ENCODE peak calls at places on chromosomes 5 and 9, in four cellular contexts. F is GM23338, G is aorta, O is neuronal stem cell. B is an unnamed sample.

GRCh38 chr5:175483337-175483736 is 5.0 kb downstream of the SFXN1 start:
- DNase-seq in G (no peak), F (no peak), O (no peak), B (no peak)

GRCh38 chr5:140246378-140247122 is 56.4 kb downstream of the PFDN1 start:
- DNase-seq in F (no peak), G (peak), O (no peak), B (no peak)

GRCh38 chr5:53594419-53594818 is 34.0 kb downstream of the NDUFS4 start:
- DNase-seq in G (no peak), O (no peak), F (no peak), B (no peak)

GRCh38 chr9:100352201-100352726 is 478 bp downstream of the TEX10 start:
- DNase-seq in O (peak), G (peak), F (peak), B (peak)

GRCh38 chr5:168327994-168328393 is 36.5 kb downstream of the WWC1 start:
- DNase-seq in F (no peak), O (no peak), G (no peak), B (no peak)

GRCh38 chr5:912356-913091 is 19.8 kb downstream of the TRIP13 start:
- DNase-seq in G (no peak), F (peak), O (peak), B (no peak)

GRCh38 chr9:31248156-31248555 is 1136.3 kb upstream of the ACO1 start:
- DNase-seq in O (no peak), G (no peak), F (no peak), B (no peak)

GRCh38 chr9:21873540-21874221 is 71.2 kb downstream of the MTAP start:
- DNase-seq in G (no peak), O (no peak), F (no peak), B (no peak)

GRCh38 chr9:4826417-4827166 is 33.8 kb downstream of the RCL1 start:
- DNase-seq in O (no peak), G (no peak), F (no peak), B (no peak)

GRCh38 chr9:87714819-87715218 is 11.1 kb upstream of the CTSL start:
- DNase-seq in F (no peak), O (no peak), G (no peak), B (no peak)

GRCh38 chr5:67012241-67012640 is 184.4 kb downstream of the CD180 start:
- DNase-seq in F (no peak), G (no peak), O (no peak), B (no peak)

DNA sequence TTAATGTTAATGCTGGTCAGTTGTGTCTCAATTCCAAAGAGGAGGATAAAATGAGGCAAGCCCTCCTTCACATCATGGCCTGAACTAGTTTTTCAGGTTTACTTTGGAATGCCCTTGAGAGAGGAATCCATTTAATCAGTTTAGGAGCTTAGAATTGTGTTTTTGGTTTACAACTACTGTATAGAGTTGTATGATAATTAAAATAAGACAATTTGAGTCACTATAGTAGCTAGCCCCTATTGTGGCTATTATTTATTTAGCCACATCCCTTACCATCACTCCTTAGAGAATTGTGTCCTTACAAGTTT is 107.8 kb upstream of the PRLR start:
- DNase-seq in O (no peak), F (peak), G (no peak), B (no peak)
- H3K27ac ChIP-seq in O (no peak), F (peak), G (no peak), B (no peak)

DNA sequence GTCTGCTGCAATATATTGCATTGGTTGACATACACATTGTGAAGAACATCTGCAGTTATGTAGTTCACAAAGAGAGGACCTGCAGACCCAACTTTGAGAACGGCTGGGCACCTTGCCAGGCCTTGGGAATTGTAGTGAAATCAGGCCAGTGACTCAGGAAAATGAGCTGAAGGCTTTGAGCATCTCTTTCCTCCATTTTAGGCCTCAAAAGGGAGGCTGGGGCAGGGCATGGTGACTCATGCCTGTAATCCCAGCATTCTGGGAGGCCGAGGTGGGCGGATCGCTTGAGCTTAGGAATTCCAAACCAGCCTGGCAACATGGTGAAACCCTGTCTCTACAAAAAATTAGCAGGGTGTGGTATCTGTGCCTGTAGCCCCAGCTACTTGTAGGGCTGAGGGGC is 1.4 kb upstream of the IPPK start:
- DNase-seq in F (peak), O (no peak), G (peak), B (no peak)
- H3K4me3 ChIP-seq in F (peak), O (no peak), G (no peak), B (no peak)

GRCh38 chr5:149427374-149427773 is 48.3 kb upstream of the IL17B start:
- DNase-seq in F (no peak), O (no peak), G (no peak), B (no peak)

GRCh38 chr5:149432861-149433462 is 53.9 kb upstream of the IL17B start:
- DNase-seq in O (no peak), G (peak), F (no peak), B (no peak)

GRCh38 chr5:149428032-149428431 is 48.9 kb upstream of the IL17B start:
- DNase-seq in G (no peak), F (no peak), O (no peak), B (no peak)

GRCh38 chr5:149432377-149432776 is 53.3 kb upstream of the IL17B start:
- DNase-seq in G (no peak), O (no peak), F (no peak), B (no peak)

DNA sequence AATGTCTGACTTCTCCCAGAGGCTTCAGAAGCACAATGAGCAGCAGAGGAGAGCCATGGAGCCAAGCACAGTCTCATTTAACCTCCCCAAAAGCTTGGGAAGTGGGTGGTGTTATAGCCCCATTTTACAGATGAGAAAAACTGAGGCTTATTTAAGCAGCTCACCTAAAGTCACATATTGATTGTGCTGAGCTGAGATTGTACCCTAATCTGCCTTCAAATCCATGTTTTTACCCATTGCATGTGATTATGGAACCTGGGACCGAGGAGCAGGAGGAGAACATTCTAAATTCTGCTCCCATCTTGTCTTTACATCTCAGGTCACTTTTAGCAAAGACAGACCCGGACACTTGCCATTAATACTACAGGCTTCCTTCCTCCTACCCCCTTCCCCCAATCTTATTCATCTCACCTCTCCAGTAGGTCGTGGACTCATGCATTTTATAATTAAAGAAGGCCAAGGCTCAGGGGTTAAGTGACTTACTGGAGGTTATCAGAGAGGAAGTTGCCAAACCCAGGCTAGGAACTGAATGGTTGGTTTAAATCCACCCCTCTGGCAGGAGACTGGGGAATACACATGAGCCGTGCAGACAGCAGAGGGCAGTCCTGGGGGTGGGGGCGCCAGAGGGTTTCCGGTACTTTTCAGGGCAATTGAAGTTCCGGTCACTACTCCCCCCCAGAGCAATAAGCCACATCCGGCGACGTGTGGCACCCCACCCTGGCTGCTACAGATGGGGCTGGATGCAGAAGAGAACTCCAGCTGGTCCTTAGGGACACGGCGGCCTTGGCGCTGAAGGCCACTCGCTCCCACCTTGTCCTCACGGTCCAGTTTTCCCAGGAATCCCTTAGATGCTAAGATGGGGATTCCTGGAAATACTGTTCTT is 51.0 kb upstream of the IL17B start:
- DNase-seq in G (peak), O (no peak), F (peak), B (peak)
- H3K27ac ChIP-seq in G (peak), O (no peak), F (peak), B (peak)

GRCh38 chr9:137689745-137690529 is 71.1 kb downstream of the EHMT1 start:
- DNase-seq in G (no peak), O (no peak), F (no peak), B (no peak)
- H3K4me3 ChIP-seq in G (no peak), O (no peak), F (no peak), B (no peak)

DNA sequence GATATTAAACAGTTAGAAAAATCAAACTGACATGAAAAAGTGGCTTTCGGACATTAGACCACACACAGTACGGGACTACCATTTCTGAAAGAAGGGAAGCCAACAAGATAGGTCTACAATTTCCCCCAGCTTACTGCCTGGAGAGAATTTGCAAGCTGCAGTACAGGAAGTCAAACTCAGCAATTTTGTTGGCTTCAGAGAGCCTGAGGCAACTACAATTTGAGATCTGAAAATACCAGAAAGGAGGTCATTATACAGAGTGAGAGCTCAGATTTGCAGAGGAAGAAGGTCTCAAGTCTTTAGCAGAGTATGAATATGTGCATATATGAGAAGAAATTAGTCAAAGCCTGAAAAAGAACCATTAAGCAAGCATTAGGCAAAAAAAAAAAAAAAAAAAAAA is 83.0 kb downstream of the OXCT1 start:
- DNase-seq in F (peak), G (no peak), O (no peak), B (no peak)
- H3K27ac ChIP-seq in F (no peak), G (peak), O (no peak), B (no peak)

DNA sequence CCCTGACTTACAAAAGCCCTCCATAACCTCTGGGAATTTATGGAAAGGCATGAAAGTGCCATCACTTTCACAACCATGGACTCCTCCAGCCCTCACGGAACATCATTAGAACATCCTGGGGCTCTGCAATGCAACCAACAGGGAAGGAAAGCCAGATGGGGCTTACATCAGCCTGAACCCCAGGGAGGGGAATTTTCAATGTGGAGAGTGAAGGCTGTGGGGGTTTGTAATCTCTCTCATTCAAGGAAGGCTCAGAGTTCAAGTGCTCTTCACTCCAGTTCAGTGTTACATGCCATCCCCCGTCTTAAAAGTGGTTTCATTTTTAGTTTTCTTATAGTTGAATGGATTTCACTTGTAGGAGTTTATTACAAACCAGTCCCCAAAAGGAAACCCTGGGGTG is 5.7 kb downstream of the SPRY4 start:
- DNase-seq in G (no peak), O (no peak), F (no peak), B (no peak)
- H3K4me3 ChIP-seq in G (no peak), O (no peak), F (peak), B (no peak)

B was measured in left lung.